ENCODE peak calls at places on chromosomes 7 and 10, in nine cellular contexts. One of them, this sample, is unnamed.

GRCh38 chr7:16611711-16612110 is 33.8 kb downstream of the ANKMY2 start:
- DNase-seq in posterior cingulate gyrus: no peak
- DNase-seq in osteocyte: no peak
- DNase-seq in glutamatergic neuron: no peak
- DNase-seq in M059J: no peak
- DNase-seq in MM.1S: no peak
- DNase-seq in NCI-H82: no peak
- DNase-seq in Peyer's patch: no peak
- DNase-seq in epithelial cell of prostate: no peak
- DNase-seq in this sample: no peak

GRCh38 chr7:100475549-100475948 is 3.5 kb downstream of the TSC22D4 start:
- DNase-seq in posterior cingulate gyrus: no peak
- DNase-seq in osteocyte: no peak
- DNase-seq in glutamatergic neuron: peak
- DNase-seq in M059J: no peak
- DNase-seq in MM.1S: no peak
- DNase-seq in NCI-H82: no peak
- DNase-seq in Peyer's patch: no peak
- DNase-seq in epithelial cell of prostate: no peak
- DNase-seq in this sample: no peak

GRCh38 chr7:128954830-128955797 is 17.4 kb downstream of the IRF5 start:
- DNase-seq in posterior cingulate gyrus: no peak
- DNase-seq in osteocyte: no peak
- DNase-seq in glutamatergic neuron: no peak
- DNase-seq in M059J: peak
- DNase-seq in MM.1S: peak
- DNase-seq in NCI-H82: no peak
- DNase-seq in Peyer's patch: no peak
- DNase-seq in epithelial cell of prostate: no peak
- DNase-seq in this sample: no peak

GRCh38 chr10:117710181-117710798 is 167.7 kb downstream of the EMX2 start:
- DNase-seq in posterior cingulate gyrus: no peak
- DNase-seq in osteocyte: no peak
- DNase-seq in glutamatergic neuron: no peak
- DNase-seq in M059J: no peak
- DNase-seq in MM.1S: no peak
- DNase-seq in NCI-H82: peak
- DNase-seq in Peyer's patch: no peak
- DNase-seq in epithelial cell of prostate: no peak
- DNase-seq in this sample: peak

GRCh38 chr10:12681250-12681649 is 320.3 kb downstream of the CCDC3 start:
- DNase-seq in posterior cingulate gyrus: no peak
- DNase-seq in osteocyte: no peak
- DNase-seq in glutamatergic neuron: no peak
- DNase-seq in M059J: no peak
- DNase-seq in MM.1S: no peak
- DNase-seq in NCI-H82: no peak
- DNase-seq in Peyer's patch: no peak
- DNase-seq in epithelial cell of prostate: no peak
- DNase-seq in this sample: no peak

GRCh38 chr7:22083711-22084289 is 138.1 kb upstream of the CDCA7L start:
- DNase-seq in posterior cingulate gyrus: no peak
- DNase-seq in osteocyte: peak
- DNase-seq in glutamatergic neuron: no peak
- DNase-seq in M059J: peak
- DNase-seq in MM.1S: peak
- DNase-seq in NCI-H82: peak
- DNase-seq in Peyer's patch: no peak
- DNase-seq in epithelial cell of prostate: no peak
- DNase-seq in this sample: no peak

GRCh38 chr10:510415-510881 is 179.0 kb downstream of the DIP2C start:
- DNase-seq in posterior cingulate gyrus: peak
- DNase-seq in osteocyte: no peak
- DNase-seq in glutamatergic neuron: no peak
- DNase-seq in M059J: no peak
- DNase-seq in MM.1S: peak
- DNase-seq in NCI-H82: no peak
- DNase-seq in Peyer's patch: peak
- DNase-seq in epithelial cell of prostate: no peak
- DNase-seq in this sample: no peak

GRCh38 chr7:153399554-153399940 is 640.0 kb downstream of the ACTR3B start:
- DNase-seq in posterior cingulate gyrus: no peak
- DNase-seq in osteocyte: no peak
- DNase-seq in glutamatergic neuron: no peak
- DNase-seq in M059J: no peak
- DNase-seq in MM.1S: no peak
- DNase-seq in NCI-H82: no peak
- DNase-seq in Peyer's patch: no peak
- DNase-seq in epithelial cell of prostate: no peak
- DNase-seq in this sample: no peak

GRCh38 chr10:16904049-16904448 is 86.8 kb upstream of the RSU1 start:
- DNase-seq in posterior cingulate gyrus: no peak
- DNase-seq in osteocyte: no peak
- DNase-seq in glutamatergic neuron: no peak
- DNase-seq in M059J: no peak
- DNase-seq in MM.1S: no peak
- DNase-seq in NCI-H82: no peak
- DNase-seq in Peyer's patch: no peak
- DNase-seq in epithelial cell of prostate: no peak
- DNase-seq in this sample: no peak

GRCh38 chr7:80659120-80660055 is 20.9 kb downstream of the CD36 start:
- DNase-seq in posterior cingulate gyrus: no peak
- DNase-seq in osteocyte: no peak
- DNase-seq in glutamatergic neuron: no peak
- DNase-seq in M059J: peak
- DNase-seq in MM.1S: peak
- DNase-seq in NCI-H82: peak
- DNase-seq in Peyer's patch: no peak
- DNase-seq in epithelial cell of prostate: no peak
- DNase-seq in this sample: no peak

GRCh38 chr10:20274580-20274979 is 458.3 kb downstream of the PLXDC2 start:
- DNase-seq in posterior cingulate gyrus: no peak
- DNase-seq in osteocyte: no peak
- DNase-seq in glutamatergic neuron: no peak
- DNase-seq in M059J: peak
- DNase-seq in MM.1S: no peak
- DNase-seq in NCI-H82: no peak
- DNase-seq in Peyer's patch: no peak
- DNase-seq in epithelial cell of prostate: peak
- DNase-seq in this sample: no peak

GRCh38 chr7:34850681-34851080 is 186.6 kb downstream of the DPY19L1 start:
- DNase-seq in posterior cingulate gyrus: no peak
- DNase-seq in osteocyte: no peak
- DNase-seq in glutamatergic neuron: no peak
- DNase-seq in M059J: peak
- DNase-seq in MM.1S: no peak
- DNase-seq in NCI-H82: no peak
- DNase-seq in Peyer's patch: no peak
- DNase-seq in epithelial cell of prostate: no peak
- DNase-seq in this sample: no peak

GRCh38 chr7:2937701-2938513 is 93.8 kb upstream of the GNA12 start:
- DNase-seq in posterior cingulate gyrus: no peak
- DNase-seq in osteocyte: peak
- DNase-seq in glutamatergic neuron: no peak
- DNase-seq in M059J: no peak
- DNase-seq in MM.1S: no peak
- DNase-seq in NCI-H82: no peak
- DNase-seq in Peyer's patch: peak
- DNase-seq in epithelial cell of prostate: no peak
- DNase-seq in this sample: peak

GRCh38 chr10:14945097-14945496 is 8.8 kb downstream of the DCLRE1C start:
- DNase-seq in posterior cingulate gyrus: no peak
- DNase-seq in osteocyte: no peak
- DNase-seq in glutamatergic neuron: no peak
- DNase-seq in M059J: no peak
- DNase-seq in MM.1S: no peak
- DNase-seq in NCI-H82: no peak
- DNase-seq in Peyer's patch: no peak
- DNase-seq in epithelial cell of prostate: no peak
- DNase-seq in this sample: no peak

GRCh38 chr10:3192856-3193635 is 20.5 kb upstream of the PITRM1 start:
- DNase-seq in posterior cingulate gyrus: no peak
- DNase-seq in osteocyte: peak
- DNase-seq in glutamatergic neuron: peak
- DNase-seq in M059J: peak
- DNase-seq in MM.1S: peak
- DNase-seq in NCI-H82: peak
- DNase-seq in Peyer's patch: no peak
- DNase-seq in epithelial cell of prostate: no peak
- DNase-seq in this sample: no peak

GRCh38 chr10:112519129-112519761 is 72.2 kb downstream of the VTI1A start:
- DNase-seq in posterior cingulate gyrus: no peak
- DNase-seq in osteocyte: no peak
- DNase-seq in glutamatergic neuron: no peak
- DNase-seq in M059J: no peak
- DNase-seq in MM.1S: no peak
- DNase-seq in NCI-H82: no peak
- DNase-seq in Peyer's patch: no peak
- DNase-seq in epithelial cell of prostate: peak
- DNase-seq in this sample: no peak

GRCh38 chr10:71816931-71817631 is 34.0 kb downstream of the PSAP start:
- DNase-seq in posterior cingulate gyrus: no peak
- DNase-seq in osteocyte: no peak
- DNase-seq in glutamatergic neuron: no peak
- DNase-seq in M059J: no peak
- DNase-seq in MM.1S: no peak
- DNase-seq in NCI-H82: no peak
- DNase-seq in Peyer's patch: no peak
- DNase-seq in epithelial cell of prostate: no peak
- DNase-seq in this sample: no peak

GRCh38 chr10:94268652-94269051 is 94.1 kb downstream of the NOC3L start:
- DNase-seq in posterior cingulate gyrus: no peak
- DNase-seq in osteocyte: no peak
- DNase-seq in glutamatergic neuron: no peak
- DNase-seq in M059J: no peak
- DNase-seq in MM.1S: no peak
- DNase-seq in NCI-H82: no peak
- DNase-seq in Peyer's patch: no peak
- DNase-seq in epithelial cell of prostate: no peak
- DNase-seq in this sample: no peak

GRCh38 chr7:76069238-76069638 is 21.3 kb downstream of the MDH2 start:
- DNase-seq in posterior cingulate gyrus: peak
- DNase-seq in osteocyte: no peak
- DNase-seq in glutamatergic neuron: no peak
- DNase-seq in M059J: peak
- DNase-seq in MM.1S: no peak
- DNase-seq in NCI-H82: peak
- DNase-seq in Peyer's patch: no peak
- DNase-seq in epithelial cell of prostate: peak
- DNase-seq in this sample: peak

This sample was measured in H9.